ENCODE peak calls at places on chromosomes 13 and 19, in nine cellular contexts. E is NCI-H1417, J is endothelial cell, D is left ventricle myocardium inferior, Z is adipocyte, V is kidney, F is retina, H is T47D, S is NCI-H1092 treated with DMSO at 0.1 percent for 48 hours. Y is an unnamed sample.

GRCh38 chr19:6073858-6074708 is 36.2 kb downstream of the RFX2 start:
- DNase-seq in Z (no peak), V (no peak), S (peak; percentile 69), D (no peak), F (no peak), H (no peak), J (no peak), E (peak; percentile 51), Y (no peak)

GRCh38 chr13:27791146-27791900 is 960 bp upstream of the GSX1 start:
- DNase-seq in F (peak; percentile 50), D (no peak), Z (no peak), V (no peak), S (peak; percentile 21), H (no peak), J (no peak), E (peak; percentile 47), Y (no peak)

GRCh38 chr19:12015753-12016116 is 19.7 kb downstream of the ZNF433 start:
- DNase-seq in S (no peak), H (no peak), E (no peak), Z (no peak), D (no peak), J (no peak), F (no peak), V (no peak), Y (peak; percentile 19)

GRCh38 chr13:26229080-26229615 is 7.0 kb upstream of the RNF6 start:
- DNase-seq in H (no peak), S (no peak), D (no peak), V (no peak), Z (no peak), E (no peak), J (no peak), F (no peak), Y (no peak)

GRCh38 chr13:43880451-43880850 is 747 bp downstream of the LACC1 start:
- DNase-seq in H (no peak), S (no peak), Z (peak; percentile 17), J (no peak), F (peak; percentile 8), D (no peak), E (peak; percentile 44), V (no peak), Y (no peak)

GRCh38 chr13:98648676-98649075 is 71.8 kb upstream of the STK24 start:
- DNase-seq in D (no peak), H (no peak), J (no peak), F (no peak), Z (no peak), V (no peak), E (no peak), S (no peak), Y (peak; percentile 19)

GRCh38 chr19:46828484-46828883 is 22.2 kb downstream of the AP2S1 start:
- DNase-seq in J (no peak), E (no peak), Z (peak; percentile 29), F (no peak), S (no peak), D (no peak), H (no peak), V (no peak), Y (peak; percentile 46)

GRCh38 chr19:48244289-48244688 is 11.4 kb downstream of the CARD8 start:
- DNase-seq in F (no peak), Z (no peak), H (no peak), S (no peak), J (no peak), D (no peak), V (no peak), E (no peak), Y (peak; percentile 9)

GRCh38 chr13:26482451-26483197 is 74.9 kb upstream of the WASF3 start:
- DNase-seq in D (no peak), Z (peak; percentile 86), F (peak; percentile 79), H (peak; percentile 81), J (peak; percentile 71), E (peak; percentile 80), S (peak; percentile 53), V (no peak), Y (peak; percentile 73)

GRCh38 chr13:28503182-28503980 is 8.5 kb upstream of the FLT1 start:
- DNase-seq in Z (no peak), E (no peak), V (no peak), H (no peak), S (no peak), J (no peak), D (no peak), F (no peak), Y (peak; percentile 48)

GRCh38 chr19:1445185-1445931 is 4.6 kb upstream of the APC2 start:
- DNase-seq in F (peak; percentile 97), J (peak; percentile 92), V (peak; percentile 86), E (peak; percentile 66), H (peak; percentile 70), D (peak; percentile 66), S (peak; percentile 41), Z (peak; percentile 88), Y (peak; percentile 63)

Y was measured in EH.